ENCODE peak calls at places on chromosomes 7 and 10, in nine cellular contexts. E is HFF-Myc, M is aorta, G is AG09309, Y is Karpas-422, R is keratinocyte, Q is foreskin fibroblast, N is GM06990, K is brain microvascular endothelial cell. S is an unnamed sample.

GRCh38 chr10:47239211-47239610 is 60.8 kb upstream of the GDF10 start:
- DNase-seq in E (no peak), M (no peak), G (no peak), Y (no peak), R (no peak), Q (no peak), N (no peak), K (no peak), S (no peak)

GRCh38 chr7:96637531-96637930 is 72.1 kb downstream of the SEM1 start:
- DNase-seq in E (no peak), M (no peak), G (no peak), Y (no peak), R (no peak), Q (no peak), N (no peak), K (no peak), S (no peak)

GRCh38 chr10:91887075-91887899 is 22.0 kb downstream of the FGFBP3 start:
- DNase-seq in E (no peak), M (peak; percentile 58), G (no peak), Y (no peak), R (no peak), Q (no peak), N (peak; percentile 22), K (peak; percentile 29), S (no peak)

GRCh38 chr7:416761-417624 is 102.7 kb downstream of the PDGFA start:
- DNase-seq in E (no peak), M (peak; percentile 33), G (no peak), Y (no peak), R (no peak), Q (no peak), N (no peak), K (no peak), S (no peak)

GRCh38 chr7:105719919-105720318 is 138.6 kb upstream of the EFCAB10 start:
- DNase-seq in E (no peak), M (no peak), G (no peak), Y (no peak), R (no peak), Q (no peak), N (no peak), K (no peak), S (no peak)

GRCh38 chr10:91519899-91520514 is 109.9 kb downstream of the HECTD2 start:
- DNase-seq in E (no peak), M (no peak), G (no peak), Y (no peak), R (no peak), Q (no peak), N (no peak), K (no peak), S (no peak)

GRCh38 chr7:44607141-44608068 is 978 bp downstream of the OGDH start:
- DNase-seq in E (no peak), M (no peak), G (no peak), Y (peak; percentile 46), R (no peak), Q (no peak), N (no peak), K (no peak), S (no peak)

GRCh38 chr10:79286318-79286951 is 60.8 kb upstream of the PPIF start:
- DNase-seq in E (no peak), M (peak; percentile 91), G (no peak), Y (peak; percentile 90), R (peak; percentile 32), Q (peak; percentile 51), N (peak; percentile 93), K (peak; percentile 63), S (peak; percentile 60)

GRCh38 chr10:71868192-71868697 is 17.2 kb upstream of the PSAP start:
- DNase-seq in E (no peak), M (peak; percentile 85), G (no peak), Y (no peak), R (no peak), Q (peak; percentile 87), N (no peak), K (peak; percentile 80), S (no peak)

GRCh38 chr7:20785211-20786048 is 1.3 kb downstream of the SP8 start:
- DNase-seq in E (no peak), M (no peak), G (no peak), Y (no peak), R (no peak), Q (no peak), N (no peak), K (no peak), S (no peak)
- H3K4me3 ChIP-seq in E (no peak overlapping the region), M (peak overlapping the region; percentile 11), G (peak overlapping the region; percentile 21), Y (no peak overlapping the region), R (peak overlapping the region; percentile 69), Q (peak overlapping the region; percentile 34), N (no peak overlapping the region), K (no peak overlapping the region), S (no peak overlapping the region)

DNA sequence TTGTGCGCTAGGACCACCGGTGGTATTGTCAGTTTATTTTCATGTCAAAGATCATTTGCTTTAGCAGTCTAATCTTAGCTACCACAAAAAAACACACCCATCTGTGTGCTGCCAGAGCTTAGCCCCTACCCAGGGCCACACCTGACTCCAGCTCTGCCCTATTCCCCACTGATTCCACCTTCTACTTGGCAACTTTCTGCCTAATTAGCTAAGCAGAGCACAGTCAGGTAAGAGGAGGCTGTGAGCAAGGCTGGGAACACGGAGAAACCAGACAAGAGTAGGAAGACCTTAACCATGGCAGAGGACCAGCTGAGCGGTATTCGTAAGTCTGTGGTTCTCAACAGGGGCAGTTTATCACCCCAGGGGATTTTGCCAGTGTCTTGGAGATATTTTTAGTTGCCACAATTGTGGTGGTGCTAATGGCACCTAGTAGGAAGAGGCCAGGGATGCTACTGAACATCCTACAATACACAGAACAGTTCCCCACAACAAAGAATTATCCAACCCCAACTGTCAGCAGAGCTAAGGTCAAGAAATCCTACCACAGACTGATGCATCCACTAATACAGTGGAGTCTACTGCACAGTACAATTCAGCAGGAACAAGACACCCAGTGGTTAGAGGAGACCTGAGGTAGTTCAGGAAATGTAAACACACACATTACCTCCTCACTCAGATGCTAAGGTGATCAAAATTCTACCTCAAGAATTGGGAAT is 91.6 kb downstream of the ZFAND4 start:
- DNase-seq in E (no peak), M (no peak), G (no peak), Y (no peak), R (no peak), Q (no peak), N (peak; percentile 17), K (no peak), S (no peak)
- H3K4me3 ChIP-seq in E (no peak overlapping the region), M (no peak overlapping the region), G (no peak overlapping the region), Y (peak overlapping the region; percentile 80), R (no peak overlapping the region), Q (no peak overlapping the region), N (peak overlapping the region; percentile 70), K (no peak overlapping the region), S (no peak overlapping the region)

GRCh38 chr10:12431453-12432101 is 82.2 kb downstream of the CAMK1D start:
- DNase-seq in E (no peak), M (no peak), G (no peak), Y (no peak), R (no peak), Q (no peak), N (no peak), K (no peak), S (no peak)

GRCh38 chr10:12428447-12429135 is 79.2 kb downstream of the CAMK1D start:
- DNase-seq in E (no peak), M (no peak), G (no peak), Y (peak; percentile 59), R (no peak), Q (no peak), N (no peak), K (no peak), S (no peak)

GRCh38 chr10:12423896-12424295 is 74.5 kb downstream of the CAMK1D start:
- DNase-seq in E (no peak), M (no peak), G (no peak), Y (no peak), R (no peak), Q (no peak), N (no peak), K (no peak), S (no peak)

GRCh38 chr10:12430406-12430982 is 81.1 kb downstream of the CAMK1D start:
- DNase-seq in E (no peak), M (no peak), G (no peak), Y (no peak), R (no peak), Q (no peak), N (no peak), K (no peak), S (no peak)

GRCh38 chr10:12427276-12427675 is 77.9 kb downstream of the CAMK1D start:
- DNase-seq in E (no peak), M (no peak), G (no peak), Y (no peak), R (no peak), Q (no peak), N (no peak), K (no peak), S (no peak)
- H3K4me3 ChIP-seq in E (no peak overlapping the region), M (no peak overlapping the region), G (no peak overlapping the region), Y (no peak overlapping the region), R (no peak overlapping the region), Q (no peak overlapping the region), N (no peak overlapping the region), K (no peak overlapping the region), S (no peak overlapping the region)

GRCh38 chr10:29535012-29535777 is 99.6 kb downstream of the SVIL start:
- DNase-seq in E (peak; percentile 70), M (peak; percentile 63), G (peak; percentile 65), Y (no peak), R (no peak), Q (peak; percentile 86), N (no peak), K (peak; percentile 91), S (no peak)
- H3K4me3 ChIP-seq in E (no peak overlapping the region), M (no peak overlapping the region), G (peak overlapping the region; percentile 10), Y (no peak overlapping the region), R (no peak overlapping the region), Q (peak overlapping the region; percentile 23), N (no peak overlapping the region), K (peak overlapping the region; percentile 6), S (no peak overlapping the region)

GRCh38 chr10:114623155-114623554 is 34.9 kb downstream of the ABLIM1 start:
- DNase-seq in E (no peak), M (no peak), G (no peak), Y (no peak), R (no peak), Q (no peak), N (no peak), K (no peak), S (no peak)

GRCh38 chr10:114626841-114627240 is 31.2 kb downstream of the ABLIM1 start:
- DNase-seq in E (no peak), M (no peak), G (no peak), Y (no peak), R (no peak), Q (no peak), N (no peak), K (no peak), S (no peak)

GRCh38 chr10:114624941-114625780 is 32.9 kb downstream of the ABLIM1 start:
- DNase-seq in E (no peak), M (no peak), G (no peak), Y (no peak), R (no peak), Q (no peak), N (no peak), K (peak; percentile 28), S (no peak)

GRCh38 chr10:114624422-114624821 is 33.7 kb downstream of the ABLIM1 start:
- DNase-seq in E (no peak), M (no peak), G (no peak), Y (no peak), R (no peak), Q (no peak), N (no peak), K (no peak), S (no peak)

GRCh38 chr10:114623661-114624294 is 34.3 kb downstream of the ABLIM1 start:
- DNase-seq in E (peak; percentile 78), M (no peak), G (peak; percentile 72), Y (no peak), R (peak; percentile 70), Q (peak; percentile 75), N (no peak), K (peak; percentile 77), S (no peak)
- H3K4me3 ChIP-seq in E (no peak overlapping the region), M (no peak overlapping the region), G (no peak overlapping the region), Y (no peak overlapping the region), R (no peak overlapping the region), Q (no peak overlapping the region), N (no peak overlapping the region), K (no peak overlapping the region), S (no peak overlapping the region)

S was measured in Jurkat, Clone E6-1.